ENCODE peak calls at places on chromosomes 4 and X, in five cellular contexts. One of them, this sample, is unnamed.

GRCh38 chrX:150446151-150446550 is 83.0 kb downstream of the MAMLD1 start:
- DNase-seq in endothelial cell: no peak
- DNase-seq in kidney glomerular epithelial cell: no peak
- DNase-seq in NCI-H345: no peak
- DNase-seq in lower leg skin: no peak
- DNase-seq in this sample: no peak

GRCh38 chrX:43953218-43953617 is 20.0 kb downstream of the NDP start:
- DNase-seq in endothelial cell: no peak
- DNase-seq in NCI-H345: no peak
- DNase-seq in kidney glomerular epithelial cell: no peak
- DNase-seq in lower leg skin: no peak
- DNase-seq in this sample: no peak

GRCh38 chr4:154743683-154744340 is at the start of gene LRAT:
- DNase-seq in lower leg skin: no peak
- DNase-seq in NCI-H345: peak
- DNase-seq in endothelial cell: peak
- DNase-seq in kidney glomerular epithelial cell: peak
- DNase-seq in this sample: no peak

GRCh38 chrX:41824551-41824950 is 98.8 kb downstream of the CASK start:
- DNase-seq in lower leg skin: no peak
- DNase-seq in NCI-H345: no peak
- DNase-seq in endothelial cell: no peak
- DNase-seq in kidney glomerular epithelial cell: no peak
- DNase-seq in this sample: no peak

GRCh38 chr4:74370912-74371311 is 6.0 kb downstream of the EREG start:
- DNase-seq in kidney glomerular epithelial cell: peak
- DNase-seq in lower leg skin: no peak
- DNase-seq in NCI-H345: peak
- DNase-seq in endothelial cell: peak
- DNase-seq in this sample: no peak

GRCh38 chr4:75919914-75920313 is 17.7 kb upstream of the PPEF2 start:
- DNase-seq in endothelial cell: no peak
- DNase-seq in NCI-H345: no peak
- DNase-seq in kidney glomerular epithelial cell: no peak
- DNase-seq in lower leg skin: no peak
- DNase-seq in this sample: no peak

GRCh38 chr4:105058177-105058812 is 88.4 kb upstream of the TET2 start:
- DNase-seq in kidney glomerular epithelial cell: no peak
- DNase-seq in lower leg skin: no peak
- DNase-seq in endothelial cell: no peak
- DNase-seq in NCI-H345: no peak
- DNase-seq in this sample: no peak

GRCh38 chr4:138460477-138460876 is 218.3 kb upstream of the SLC7A11 start:
- DNase-seq in NCI-H345: no peak
- DNase-seq in endothelial cell: no peak
- DNase-seq in lower leg skin: no peak
- DNase-seq in kidney glomerular epithelial cell: no peak
- DNase-seq in this sample: no peak

GRCh38 chr4:120921456-120922389 is 803 bp downstream of the PRDM5 start:
- DNase-seq in endothelial cell: peak
- DNase-seq in kidney glomerular epithelial cell: peak
- DNase-seq in lower leg skin: peak
- DNase-seq in NCI-H345: peak
- DNase-seq in this sample: no peak

GRCh38 chrX:16462912-16463311 is 187.0 kb upstream of the S100G start:
- DNase-seq in lower leg skin: no peak
- DNase-seq in kidney glomerular epithelial cell: no peak
- DNase-seq in endothelial cell: no peak
- DNase-seq in NCI-H345: no peak
- DNase-seq in this sample: no peak

GRCh38 chr4:48812866-48813265 is 18.0 kb upstream of the OCIAD1 start:
- DNase-seq in lower leg skin: no peak
- DNase-seq in endothelial cell: no peak
- DNase-seq in kidney glomerular epithelial cell: no peak
- DNase-seq in NCI-H345: no peak
- DNase-seq in this sample: no peak

GRCh38 chrX:20418379-20418778 is 151.7 kb upstream of the RPS6KA3 start:
- DNase-seq in lower leg skin: no peak
- DNase-seq in kidney glomerular epithelial cell: no peak
- DNase-seq in NCI-H345: no peak
- DNase-seq in endothelial cell: no peak
- DNase-seq in this sample: no peak

GRCh38 chrX:152897216-152898144 is at the start of gene ZNF185:
- DNase-seq in NCI-H345: peak
- DNase-seq in kidney glomerular epithelial cell: peak
- DNase-seq in lower leg skin: no peak
- DNase-seq in endothelial cell: peak
- DNase-seq in this sample: no peak

GRCh38 chrX:12489341-12489740 is 301.9 kb upstream of the PRPS2 start:
- DNase-seq in kidney glomerular epithelial cell: no peak
- DNase-seq in lower leg skin: no peak
- DNase-seq in NCI-H345: no peak
- DNase-seq in endothelial cell: no peak
- DNase-seq in this sample: no peak

GRCh38 chr4:128728190-128728589 is 81.3 kb upstream of the JADE1 start:
- DNase-seq in kidney glomerular epithelial cell: no peak
- DNase-seq in lower leg skin: no peak
- DNase-seq in endothelial cell: no peak
- DNase-seq in NCI-H345: no peak
- DNase-seq in this sample: no peak

GRCh38 chr4:148268835-148269234 is 173.4 kb downstream of the NR3C2 start:
- DNase-seq in endothelial cell: no peak
- DNase-seq in NCI-H345: no peak
- DNase-seq in kidney glomerular epithelial cell: no peak
- DNase-seq in lower leg skin: no peak
- DNase-seq in this sample: no peak

GRCh38 chr4:101667348-101667747 is 123.2 kb upstream of the BANK1 start:
- DNase-seq in NCI-H345: no peak
- DNase-seq in endothelial cell: no peak
- DNase-seq in lower leg skin: no peak
- DNase-seq in kidney glomerular epithelial cell: no peak
- DNase-seq in this sample: no peak

GRCh38 chr4:30821891-30822612 is 101.9 kb downstream of the PCDH7 start:
- DNase-seq in lower leg skin: no peak
- DNase-seq in kidney glomerular epithelial cell: no peak
- DNase-seq in endothelial cell: no peak
- DNase-seq in NCI-H345: no peak
- DNase-seq in this sample: no peak

GRCh38 chr4:75985116-75985515 is 5.6 kb downstream of the SDAD1 start:
- DNase-seq in endothelial cell: no peak
- DNase-seq in lower leg skin: no peak
- DNase-seq in NCI-H345: no peak
- DNase-seq in kidney glomerular epithelial cell: peak
- DNase-seq in this sample: no peak

GRCh38 chrX:149282909-149283308 is 222.2 kb downstream of the IDS start:
- DNase-seq in lower leg skin: no peak
- DNase-seq in NCI-H345: no peak
- DNase-seq in endothelial cell: no peak
- DNase-seq in kidney glomerular epithelial cell: no peak
- DNase-seq in this sample: no peak

GRCh38 chr4:76690091-76690905 is 207.6 kb downstream of the SOWAHB start:
- DNase-seq in lower leg skin: no peak
- DNase-seq in NCI-H345: peak
- DNase-seq in kidney glomerular epithelial cell: no peak
- DNase-seq in endothelial cell: no peak
- DNase-seq in this sample: no peak

GRCh38 chr4:8086751-8087445 is 71.7 kb downstream of the ABLIM2 start:
- DNase-seq in lower leg skin: no peak
- DNase-seq in NCI-H345: no peak
- DNase-seq in kidney glomerular epithelial cell: no peak
- DNase-seq in endothelial cell: no peak
- DNase-seq in this sample: no peak

GRCh38 chr4:185711764-185712163 is 100.2 kb downstream of the SORBS2 start:
- DNase-seq in NCI-H345: no peak
- DNase-seq in endothelial cell: no peak
- DNase-seq in lower leg skin: no peak
- DNase-seq in kidney glomerular epithelial cell: no peak
- DNase-seq in this sample: no peak

GRCh38 chr4:180953572-180953971 is 1289.6 kb upstream of the TENM3 start:
- DNase-seq in kidney glomerular epithelial cell: no peak
- DNase-seq in NCI-H345: no peak
- DNase-seq in lower leg skin: no peak
- DNase-seq in endothelial cell: peak
- DNase-seq in this sample: no peak

GRCh38 chr4:152257601-152258066 is 278.3 kb downstream of the FBXW7 start:
- DNase-seq in kidney glomerular epithelial cell: peak
- DNase-seq in NCI-H345: no peak
- DNase-seq in lower leg skin: no peak
- DNase-seq in endothelial cell: no peak
- DNase-seq in this sample: no peak

This sample was measured in T-helper 17 cell.